ENCODE peak calls at places on chromosome 22, in four cellular contexts. F is A549, D is HepG2, J is SK-N-SH. G is an unnamed sample.

GRCh38 chr22:37431811-37432707 is 4.8 kb upstream of the ELFN2 start:
- DNase-seq in F (peak), D (peak), J (no peak), G (no peak)

GRCh38 chr22:22076937-22077703 is 94.5 kb upstream of the TOP3B start:
- DNase-seq in F (no peak), D (no peak), J (peak), G (no peak)

GRCh38 chr22:38098410-38099249 is 11.9 kb downstream of the BAIAP2L2 start:
- DNase-seq in F (no peak), D (no peak), J (no peak), G (no peak)

GRCh38 chr22:21013742-21014201 is 1.2 kb upstream of the P2RX6 start:
- DNase-seq in F (no peak), D (no peak), J (no peak), G (no peak)

GRCh38 chr22:46841528-46841927 is 79.1 kb downstream of the TBC1D22A start:
- DNase-seq in F (no peak), D (no peak), J (no peak), G (no peak)

GRCh38 chr22:18057568-18058209 is 20.1 kb upstream of the PEX26 start:
- DNase-seq in F (peak), D (peak), J (no peak), G (peak)

GRCh38 chr22:47161631-47162030 is 399.2 kb downstream of the TBC1D22A start:
- DNase-seq in F (no peak), D (no peak), J (no peak), G (no peak)

GRCh38 chr22:47102648-47103047 is 340.2 kb downstream of the TBC1D22A start:
- DNase-seq in F (peak), D (peak), J (no peak), G (no peak)

GRCh38 chr22:45891471-45891995 is 85.4 kb downstream of the WNT7B start:
- DNase-seq in F (no peak), D (no peak), J (no peak), G (no peak)

GRCh38 chr22:48748860-48749554 is 1078.7 kb downstream of the BRD1 start:
- DNase-seq in F (no peak), D (no peak), J (no peak), G (no peak)

GRCh38 chr22:31530816-31531180 is 34.5 kb downstream of the SFI1 start:
- DNase-seq in F (no peak), D (no peak), J (no peak), G (no peak)

GRCh38 chr22:17807571-17808410 is 33.5 kb upstream of the BID start:
- DNase-seq in F (no peak), D (no peak), J (no peak), G (no peak)

GRCh38 chr22:23062616-23063538 is 7.4 kb upstream of the GNAZ start:
- DNase-seq in F (no peak), D (no peak), J (peak), G (no peak)

GRCh38 chr22:46537946-46538815 is 761 bp upstream of the CELSR1 start:
- DNase-seq in F (peak), D (no peak), J (peak), G (no peak)

GRCh38 chr22:37226514-37226913 is 14.2 kb upstream of the SSTR3 start:
- DNase-seq in F (no peak), D (no peak), J (no peak), G (no peak)

GRCh38 chr22:23251445-23252093 is 71.3 kb downstream of the BCR start:
- DNase-seq in F (peak), D (peak), J (no peak), G (no peak)

GRCh38 chr22:19705181-19705934 is 8.9 kb upstream of the SEPTIN5 start:
- DNase-seq in F (no peak), D (no peak), J (no peak), G (no peak)

GRCh38 chr22:25965331-25965730 is 203.9 kb upstream of the SEZ6L start:
- DNase-seq in F (no peak), D (no peak), J (no peak), G (no peak)

GRCh38 chr22:46041642-46042041 is 64.7 kb upstream of the WNT7B start:
- DNase-seq in F (no peak), D (no peak), J (no peak), G (no peak)

GRCh38 chr22:23683545-23683944 is 7.3 kb upstream of the RGL4 start:
- DNase-seq in F (no peak), D (no peak), J (no peak), G (no peak)

GRCh38 chr22:37627545-37627944 is 11.9 kb upstream of the SH3BP1 start:
- DNase-seq in F (no peak), D (no peak), J (no peak), G (no peak)

GRCh38 chr22:31829505-31829904 is 75.7 kb downstream of the DEPDC5 start:
- DNase-seq in F (peak), D (peak), J (peak), G (peak)

GRCh38 chr22:47047321-47048122 is 285.1 kb downstream of the TBC1D22A start:
- DNase-seq in F (no peak), D (no peak), J (no peak), G (no peak)

GRCh38 chr22:22595001-22595835 is 36.2 kb upstream of the PRAME start:
- DNase-seq in F (no peak), D (no peak), J (no peak), G (no peak)

GRCh38 chr22:23651676-23652075 is 19.6 kb upstream of the DRICH1 start:
- DNase-seq in F (no peak), D (no peak), J (no peak), G (no peak)

GRCh38 chr22:25403284-25403606 is 161.2 kb upstream of the GRK3 start:
- DNase-seq in F (no peak), D (no peak), J (no peak), G (no peak)

GRCh38 chr22:44914026-44914721 is 95.6 kb downstream of the PHF21B start:
- DNase-seq in F (no peak), D (no peak), J (no peak), G (no peak)

GRCh38 chr22:45207981-45208664 is 32.6 kb downstream of the KIAA0930 start:
- DNase-seq in F (no peak), D (no peak), J (no peak), G (no peak)

GRCh38 chr22:38240734-38241252 is 32.0 kb downstream of the TMEM184B start:
- DNase-seq in F (peak), D (no peak), J (no peak), G (no peak)

GRCh38 chr22:17239156-17239701 is 20.0 kb upstream of the ADA2 start:
- DNase-seq in F (no peak), D (no peak), J (no peak), G (no peak)

GRCh38 chr22:29205598-29206371 is at the start of gene EMID1:
- DNase-seq in F (peak), D (no peak), J (peak), G (no peak)

GRCh38 chr22:46000081-46001027 is 23.4 kb upstream of the WNT7B start:
- DNase-seq in F (no peak), D (no peak), J (no peak), G (no peak)

GRCh38 chr22:19765477-19766234 is 5.1 kb downstream of the TBX1 start:
- DNase-seq in F (no peak), D (no peak), J (no peak), G (no peak)

GRCh38 chr22:46561435-46561905 is 24.1 kb upstream of the CELSR1 start:
- DNase-seq in F (peak), D (peak), J (peak), G (peak)

GRCh38 chr22:17470880-17471500 is 92.3 kb upstream of the SLC25A18 start:
- DNase-seq in F (no peak), D (no peak), J (no peak), G (no peak)

GRCh38 chr22:47205562-47205961 is 443.1 kb downstream of the TBC1D22A start:
- DNase-seq in F (no peak), D (no peak), J (no peak), G (no peak)

GRCh38 chr22:19398680-19399079 is 32.9 kb downstream of the HIRA start:
- DNase-seq in F (no peak), D (no peak), J (no peak), G (no peak)

GRCh38 chr22:46730568-46731245 is 7.3 kb downstream of the CERK start:
- DNase-seq in F (no peak), D (no peak), J (peak), G (no peak)

GRCh38 chr22:30408388-30409101 is 11.7 kb downstream of the SEC14L2 start:
- DNase-seq in F (no peak), D (peak), J (no peak), G (no peak)
- TF ChIP-seq PBX3 in F (no peak), D (no peak), J (no peak), G (no peak)

DNA sequence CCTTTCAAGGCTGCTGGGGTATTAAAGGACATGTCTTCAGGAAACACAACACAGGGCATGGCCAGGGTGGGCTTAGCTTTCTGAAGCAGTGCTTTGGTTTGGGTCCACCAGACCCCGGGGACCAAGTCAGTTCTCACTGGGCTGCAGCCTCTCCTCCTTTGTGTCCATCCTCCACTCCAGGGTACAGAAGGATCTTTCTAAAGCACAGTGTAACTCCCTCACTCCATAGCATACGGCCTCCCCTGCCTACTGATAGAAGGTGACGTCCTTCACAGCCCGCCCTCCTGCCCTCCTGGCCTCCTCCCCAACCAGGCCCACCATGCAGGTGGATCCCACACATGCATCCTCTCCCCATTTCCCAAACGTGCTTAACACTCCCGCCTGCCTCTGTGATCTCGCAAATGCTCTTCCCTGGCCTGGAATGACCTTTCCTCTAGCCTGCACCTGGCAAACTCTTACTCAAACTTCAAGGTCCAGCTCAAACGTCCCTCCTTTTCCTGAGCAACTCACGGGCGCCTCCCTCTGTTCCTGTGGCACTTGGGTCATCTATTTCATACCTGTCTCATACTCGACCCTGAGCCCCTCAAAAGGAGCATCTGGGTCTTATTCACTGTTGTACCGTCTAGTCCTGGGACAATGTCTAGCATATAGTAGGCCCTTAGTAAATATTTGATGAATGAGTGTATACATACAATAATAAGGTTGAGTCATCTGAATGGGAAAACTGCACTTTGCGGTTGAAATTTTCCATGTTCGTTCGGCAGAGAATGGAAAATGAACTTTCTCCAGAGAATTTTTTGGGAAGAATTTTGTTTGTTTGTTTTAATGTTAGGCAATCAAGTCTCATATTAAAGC is 187.7 kb downstream of the EFCAB6 start:
- DNase-seq in F (peak), D (peak), J (no peak), G (no peak)
- TF ChIP-seq PBX3 in F (no peak), D (no peak), J (peak), G (no peak)

GRCh38 chr22:39255449-39256185 is 10.8 kb upstream of the PDGFB start:
- DNase-seq in F (no peak), D (no peak), J (no peak), G (no peak)
- TF ChIP-seq PBX3 in F (no peak), D (no peak), J (no peak), G (no peak)

DNA sequence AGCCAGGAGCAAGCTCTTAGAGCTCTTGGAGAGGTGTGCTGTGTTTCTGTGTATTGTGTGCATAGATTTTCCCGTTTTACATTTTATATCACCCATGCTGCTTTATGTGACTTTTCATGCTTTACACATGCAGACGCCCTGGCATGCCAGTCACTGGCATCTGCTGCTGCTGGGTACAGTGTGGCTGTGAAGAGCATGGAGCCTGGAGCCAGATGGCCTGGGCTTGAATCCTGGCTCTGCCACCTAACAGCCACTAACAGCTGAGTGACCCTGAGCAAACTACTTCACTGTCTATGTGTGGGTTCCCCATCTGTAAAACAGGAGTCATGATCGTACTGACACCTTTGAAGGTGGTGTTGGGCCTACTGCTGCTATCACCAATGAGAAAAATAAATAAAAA is 23.1 kb downstream of the POLR3H start:
- DNase-seq in F (no peak), D (no peak), J (no peak), G (no peak)
- TF ChIP-seq PBX3 in F (no peak), D (no peak), J (no peak), G (no peak)

DNA sequence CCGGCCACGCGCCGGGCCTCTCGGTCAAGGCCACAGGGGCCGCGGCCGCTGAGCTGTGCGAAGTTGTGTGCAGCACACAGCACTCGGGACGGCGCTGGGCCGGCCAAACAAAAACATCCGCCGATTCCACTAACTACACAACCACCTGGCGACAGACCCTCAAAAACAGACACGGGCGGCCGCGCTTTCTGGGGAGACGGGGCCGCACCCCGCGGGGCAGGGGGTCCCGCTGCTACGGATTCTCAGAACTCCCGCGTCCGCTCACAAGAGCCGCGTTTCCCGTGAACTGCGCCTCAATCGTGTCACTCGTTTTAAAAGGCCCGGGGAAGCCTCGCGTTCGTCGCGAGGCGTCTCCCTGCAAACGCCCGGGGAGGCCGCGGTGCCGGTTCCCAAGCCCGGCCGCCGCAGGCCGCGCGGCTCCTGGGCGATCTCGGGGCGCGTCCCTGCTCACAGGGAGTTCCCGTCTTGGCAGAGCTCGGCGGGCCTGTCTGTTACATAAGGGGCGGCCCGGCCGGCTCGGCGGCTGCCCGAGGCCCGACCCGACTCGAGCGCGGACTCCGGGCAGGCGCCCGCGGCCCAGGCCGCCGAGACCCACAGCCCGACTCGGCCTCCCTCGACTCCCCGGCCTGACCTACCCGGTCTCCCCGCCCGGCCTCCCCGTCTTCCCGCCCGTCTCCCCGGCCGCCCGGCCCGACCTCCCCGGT is 918 bp downstream of the BRD1 start:
- DNase-seq in F (no peak), D (no peak), J (peak), G (no peak)
- TF ChIP-seq PBX3 in F (no peak), D (no peak), J (no peak), G (no peak)

GRCh38 chr22:33350961-33351360 is 292.8 kb upstream of the SYN3 start:
- DNase-seq in F (no peak), D (no peak), J (no peak), G (no peak)

GRCh38 chr22:33350391-33350955 is 292.3 kb upstream of the SYN3 start:
- DNase-seq in F (no peak), D (no peak), J (no peak), G (no peak)

GRCh38 chr22:33357894-33358440 is 299.8 kb upstream of the SYN3 start:
- DNase-seq in F (no peak), D (no peak), J (no peak), G (no peak)

GRCh38 chr22:33352768-33353167 is 294.6 kb upstream of the SYN3 start:
- DNase-seq in F (no peak), D (no peak), J (no peak), G (no peak)

GRCh38 chr22:33354928-33355327 is 296.7 kb upstream of the SYN3 start:
- DNase-seq in F (no peak), D (no peak), J (no peak), G (no peak)
- TF ChIP-seq PBX3 in F (no peak), D (no peak), J (no peak), G (no peak)

DNA sequence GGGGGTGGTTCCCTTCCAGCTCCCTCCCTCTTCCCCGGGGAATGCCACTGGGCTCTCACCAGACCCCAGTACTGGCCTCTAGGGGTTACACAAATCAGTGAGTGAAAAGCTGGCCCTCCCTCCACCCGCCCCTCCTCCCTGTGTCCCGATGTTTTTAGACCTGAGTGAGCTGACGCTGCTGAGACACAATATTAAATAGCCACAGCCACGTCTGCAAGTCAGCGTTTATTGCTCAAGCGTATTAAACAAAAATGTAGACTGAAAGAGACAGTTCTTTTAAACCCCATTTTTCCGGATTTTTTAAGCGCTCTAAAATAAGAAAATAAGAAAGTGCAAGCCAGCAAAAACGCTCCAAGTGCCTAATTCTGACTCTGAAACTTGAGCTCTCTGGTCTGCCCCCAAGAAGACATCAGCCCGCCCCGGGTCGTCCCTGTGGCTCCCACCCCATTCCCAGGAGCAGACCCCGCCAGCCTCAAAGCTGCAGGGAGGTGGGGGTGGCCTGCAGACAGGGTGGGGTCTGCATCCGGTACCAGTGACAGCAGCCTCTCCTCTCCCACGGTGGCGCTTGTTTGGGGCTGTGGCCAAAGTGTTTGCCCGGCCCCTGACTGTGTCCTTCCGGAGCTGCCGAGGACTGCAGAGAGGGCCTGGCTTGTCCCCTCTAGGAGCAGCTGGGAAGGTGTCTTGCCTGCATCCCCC is 1.2 kb upstream of the TTLL8 start:
- DNase-seq in F (peak), D (peak), J (peak), G (no peak)
- TF ChIP-seq PBX3 in F (no peak), D (no peak), J (no peak), G (no peak)

GRCh38 chr22:27996529-27996925 is 77.5 kb upstream of the PITPNB start:
- DNase-seq in F (no peak), D (no peak), J (no peak), G (no peak)

GRCh38 chr22:27996981-27997380 is 77.9 kb upstream of the PITPNB start:
- DNase-seq in F (no peak), D (no peak), J (no peak), G (no peak)

GRCh38 chr22:27997538-27997937 is 78.5 kb upstream of the PITPNB start:
- DNase-seq in F (no peak), D (no peak), J (no peak), G (no peak)

GRCh38 chr22:27994481-27995331 is 75.7 kb upstream of the PITPNB start:
- DNase-seq in F (no peak), D (no peak), J (no peak), G (no peak)

DNA sequence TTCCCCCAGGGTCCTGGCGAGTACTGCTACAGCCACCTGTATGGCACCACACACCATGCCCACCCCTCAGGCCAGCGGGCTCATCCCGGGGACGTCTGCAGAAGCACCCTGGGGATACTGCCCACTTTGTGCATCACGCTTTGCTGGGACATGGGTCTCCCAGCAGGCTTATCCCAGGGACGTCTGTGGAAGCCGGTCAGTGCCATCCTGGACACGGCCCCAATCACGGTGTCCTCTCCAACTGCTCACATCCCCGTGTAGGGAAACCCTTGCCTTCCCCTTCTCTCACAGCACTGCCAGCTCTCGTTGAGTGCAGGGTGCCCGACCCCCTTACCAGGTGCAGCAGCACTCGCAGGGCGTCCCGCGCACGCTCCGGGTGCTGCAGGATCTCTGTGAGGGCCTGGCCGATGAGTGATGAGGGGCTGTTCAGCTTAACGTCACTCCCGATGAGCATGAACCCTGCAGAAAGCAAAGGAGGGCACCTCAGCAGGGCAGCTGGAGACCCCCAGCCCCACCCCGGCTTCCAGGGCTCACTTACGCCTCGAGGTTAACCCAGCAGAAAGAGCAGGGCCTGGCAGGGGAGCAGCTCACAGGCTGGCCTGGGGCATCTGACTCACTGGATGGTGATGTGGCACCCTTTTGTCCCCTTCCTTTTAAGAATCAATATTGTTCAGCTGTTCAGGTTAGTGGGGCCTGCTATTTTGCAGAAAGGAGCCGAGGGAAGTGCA is 76.9 kb upstream of the PITPNB start:
- DNase-seq in F (no peak), D (no peak), J (no peak), G (no peak)
- TF ChIP-seq PBX3 in F (no peak), D (no peak), J (no peak), G (no peak)

GRCh38 chr22:35987487-35987886 is 41.1 kb downstream of the RBFOX2 start:
- DNase-seq in F (no peak), D (peak), J (peak), G (no peak)
- TF ChIP-seq PBX3 in F (no peak), D (no peak), J (peak), G (no peak)